ENCODE peak calls at places on chromosome 3, in nine cellular contexts. X is iPS-NIHi11; E is activated CD8-positive, alpha-beta memory T cell treated with anti-CD3 and anti-CD28 coated beads, Interleukin-2, amount 50 U/mL, for 4 hours; R is mesenchymal stem cell; B is H54; L is T follicular helper cell; K is GM23248; Q is heart right ventricle; O is CD8-positive, alpha-beta memory T cell. Y is an unnamed sample.

GRCh38 chr3:167110906-167111305 is 269.2 kb downstream of the ZBBX start:
- DNase-seq in X (peak; percentile 38), E (no peak), R (peak; percentile 80), B (peak; percentile 23), L (no peak), K (no peak), Q (no peak), O (no peak), Y (no peak)

GRCh38 chr3:177300039-177300833 is 103.0 kb upstream of the TBL1XR1 start:
- DNase-seq in X (peak; percentile 54), E (no peak), R (no peak), B (no peak), L (no peak), K (peak; percentile 23), Q (no peak), O (no peak), Y (peak; percentile 36)

GRCh38 chr3:149586871-149587270 is 71.0 kb downstream of the WWTR1 start:
- DNase-seq in X (no peak), E (no peak), R (peak; percentile 48), B (no peak), L (no peak), K (peak; percentile 67), Q (no peak), O (no peak), Y (peak; percentile 39)

GRCh38 chr3:140205598-140205997 is 270.6 kb downstream of the CLSTN2 start:
- DNase-seq in X (no peak), E (no peak), R (no peak), B (no peak), L (no peak), K (no peak), Q (no peak), O (no peak), Y (no peak)

GRCh38 chr3:59535791-59536221 is 486.0 kb upstream of the CFAP20DC start:
- DNase-seq in X (no peak), E (no peak), R (peak; percentile 26), B (no peak), L (no peak), K (peak; percentile 80), Q (no peak), O (no peak), Y (peak; percentile 86)

GRCh38 chr3:57659004-57659672 is 33.7 kb downstream of the DENND6A start:
- DNase-seq in X (no peak), E (no peak), R (no peak), B (no peak), L (no peak), K (no peak), Q (no peak), O (no peak), Y (no peak)

GRCh38 chr3:150610785-150611184 is 7.7 kb downstream of the SELENOT start:
- DNase-seq in X (no peak), E (no peak), R (peak; percentile 55), B (no peak), L (no peak), K (peak; percentile 22), Q (no peak), O (no peak), Y (no peak)

GRCh38 chr3:127323581-127323980 is 35.7 kb upstream of the PRR20G start:
- DNase-seq in X (no peak), E (no peak), R (no peak), B (no peak), L (no peak), K (no peak), Q (no peak), O (no peak), Y (no peak)

GRCh38 chr3:156180077-156180476 is 59.7 kb downstream of the KCNAB1 start:
- DNase-seq in X (no peak), E (no peak), R (peak; percentile 3), B (no peak), L (no peak), K (peak; percentile 57), Q (no peak), O (no peak), Y (peak; percentile 60)

GRCh38 chr3:9778518-9779129 is 8.9 kb upstream of the CAMK1 start:
- DNase-seq in X (no peak), E (no peak), R (no peak), B (no peak), L (no peak), K (peak; percentile 68), Q (no peak), O (no peak), Y (peak; percentile 37)

GRCh38 chr3:11736136-11736833 is 92.6 kb upstream of the VGLL4 start:
- DNase-seq in X (no peak), E (no peak), R (no peak), B (no peak), L (no peak), K (no peak), Q (no peak), O (no peak), Y (no peak)

GRCh38 chr3:197752107-197752506 is 2.4 kb downstream of the FYTTD1 start:
- DNase-seq in X (no peak), E (no peak), R (peak; percentile 46), B (no peak), L (no peak), K (peak; percentile 20), Q (no peak), O (no peak), Y (no peak)

GRCh38 chr3:84963137-84963536 is 4.3 kb downstream of the CADM2 start:
- DNase-seq in X (peak; percentile 9), E (no peak), R (no peak), B (no peak), L (no peak), K (no peak), Q (no peak), O (no peak), Y (no peak)

GRCh38 chr3:153026026-153026425 is 136.0 kb upstream of the RAP2B start:
- DNase-seq in X (peak; percentile 43), E (no peak), R (peak; percentile 53), B (no peak), L (no peak), K (peak; percentile 74), Q (no peak), O (no peak), Y (peak; percentile 57)

GRCh38 chr3:16992198-16992597 is 107.4 kb downstream of the PLCL2 start:
- DNase-seq in X (no peak), E (no peak), R (no peak), B (no peak), L (no peak), K (no peak), Q (no peak), O (no peak), Y (no peak)

GRCh38 chr3:188051801-188052228 is 102.1 kb upstream of the LPP start:
- DNase-seq in X (peak; percentile 35), E (no peak), R (no peak), B (no peak), L (no peak), K (no peak), Q (peak; percentile 44), O (no peak), Y (no peak)

GRCh38 chr3:197352382-197352781 is 54.0 kb upstream of the DLG1 start:
- DNase-seq in X (no peak), E (no peak), R (peak; percentile 26), B (no peak), L (no peak), K (peak; percentile 92), Q (peak; percentile 70), O (no peak), Y (peak; percentile 90)

GRCh38 chr3:110846971-110847370 is 224.6 kb upstream of the NECTIN3 start:
- DNase-seq in X (no peak), E (no peak), R (no peak), B (no peak), L (no peak), K (no peak), Q (no peak), O (no peak), Y (no peak)

GRCh38 chr3:44890852-44891251 is 16.4 kb downstream of the TGM4 start:
- DNase-seq in X (no peak), E (no peak), R (no peak), B (no peak), L (no peak), K (no peak), Q (no peak), O (no peak), Y (no peak)

GRCh38 chr3:128971421-128971820 is 22.5 kb downstream of the CFAP92 start:
- DNase-seq in X (no peak), E (no peak), R (peak; percentile 85), B (no peak), L (no peak), K (peak; percentile 76), Q (no peak), O (no peak), Y (peak; percentile 60)

GRCh38 chr3:24505678-24506560 is 11.3 kb upstream of the THRB start:
- DNase-seq in X (no peak), E (no peak), R (peak; percentile 65), B (no peak), L (no peak), K (peak; percentile 48), Q (no peak), O (no peak), Y (no peak)

GRCh38 chr3:180036678-180037455 is at the start of gene PEX5L:
- DNase-seq in X (peak; percentile 89), E (no peak), R (peak; percentile 39), B (no peak), L (no peak), K (peak; percentile 66), Q (peak; percentile 35), O (no peak), Y (peak; percentile 18)

GRCh38 chr3:107206141-107206540 is 171.1 kb upstream of the CCDC54 start:
- DNase-seq in X (peak; percentile 71), E (no peak), R (peak; percentile 72), B (no peak), L (no peak), K (peak; percentile 69), Q (no peak), O (no peak), Y (peak; percentile 73)

GRCh38 chr3:19931180-19931692 is 2.8 kb downstream of the EFHB start:
- DNase-seq in X (no peak), E (no peak), R (peak; percentile 18), B (no peak), L (no peak), K (no peak), Q (no peak), O (no peak), Y (no peak)

Y was measured in EH.